ENCODE peak calls at places on chromosomes 11 and 22, in eight cellular contexts. Y is heart left ventricle, H is upper lobe of left lung, D is A549, R is sigmoid colon, Q is IMR-90, X is K562, V is stomach. P is an unnamed sample. For H3K4me1, the result is how much of the 10 kb centered on the place peaks cover.

GRCh38 chr11:48091426-48092102 is 111.2 kb downstream of the PTPRJ start:
- DNase-seq in Y (no peak), H (no peak), D (no peak), R (no peak), Q (no peak), X (no peak), V (no peak), P (no peak)

GRCh38 chr11:2539761-2540520 is 95.1 kb downstream of the KCNQ1 start:
- DNase-seq in Y (peak), H (peak), D (no peak), R (peak), Q (no peak), X (no peak), V (no peak), P (peak)

GRCh38 chr11:45156731-45157130 is 10.3 kb downstream of the PRDM11 start:
- DNase-seq in Y (peak), H (no peak), D (no peak), R (peak), Q (no peak), X (no peak), V (peak), P (no peak)

GRCh38 chr22:36538529-36538928 is 9.6 kb upstream of the EIF3D start:
- DNase-seq in Y (no peak), H (no peak), D (no peak), R (no peak), Q (no peak), X (no peak), V (no peak), P (no peak)

GRCh38 chr22:32613773-32614172 is 139.2 kb downstream of the FBXO7 start:
- DNase-seq in Y (no peak), H (no peak), D (no peak), R (no peak), Q (no peak), X (no peak), V (no peak), P (no peak)

GRCh38 chr11:58923300-58923788 is 15.9 kb upstream of the GLYATL1 start:
- DNase-seq in Y (no peak), H (no peak), D (peak), R (no peak), Q (peak), X (peak), V (no peak), P (no peak)

GRCh38 chr11:35539781-35540281 is 14.4 kb upstream of the PAMR1 start:
- DNase-seq in Y (peak), H (no peak), D (no peak), R (peak), Q (peak), X (no peak), V (no peak), P (peak)

GRCh38 chr11:9143726-9144125 is 52.3 kb upstream of the SCUBE2 start:
- DNase-seq in Y (no peak), H (no peak), D (no peak), R (no peak), Q (no peak), X (no peak), V (no peak), P (no peak)

GRCh38 chr22:22005945-22006595 is 23.5 kb upstream of the TOP3B start:
- DNase-seq in Y (no peak), H (no peak), D (no peak), R (no peak), Q (no peak), X (no peak), V (no peak), P (no peak)

GRCh38 chr22:46178755-46179505 is 28.6 kb downstream of the PPARA start:
- DNase-seq in Y (no peak), H (no peak), D (peak), R (no peak), Q (no peak), X (no peak), V (no peak), P (no peak)

GRCh38 chr11:71153005-71153395 is 99.4 kb downstream of the SHANK2 start:
- DNase-seq in Y (no peak), H (no peak), D (peak), R (peak), Q (peak), X (no peak), V (no peak), P (peak)

GRCh38 chr22:49079027-49079725 is 748.5 kb downstream of the BRD1 start:
- DNase-seq in Y (no peak), H (no peak), D (no peak), R (peak), Q (no peak), X (no peak), V (no peak), P (no peak)

GRCh38 chr11:13963949-13964770 is 1.6 kb downstream of the SPON1 start:
- DNase-seq in Y (peak), H (peak), D (no peak), R (no peak), Q (no peak), X (no peak), V (no peak), P (peak)

GRCh38 chr11:43950323-43950855 is 8.0 kb downstream of the C11orf96 start:
- DNase-seq in Y (no peak), H (no peak), D (no peak), R (no peak), Q (no peak), X (no peak), V (no peak), P (no peak)

GRCh38 chr22:35590634-35591295 is 26.4 kb downstream of the MB start:
- DNase-seq in Y (peak), H (no peak), D (no peak), R (no peak), Q (no peak), X (no peak), V (no peak), P (no peak)

GRCh38 chr11:13448876-13449275 is 14.1 kb downstream of the BTBD10 start:
- DNase-seq in Y (no peak), H (no peak), D (no peak), R (peak), Q (peak), X (no peak), V (no peak), P (peak)

GRCh38 chr11:130782361-130783221 is 133.7 kb downstream of the SNX19 start:
- DNase-seq in Y (no peak), H (no peak), D (no peak), R (no peak), Q (peak), X (no peak), V (no peak), P (peak)

GRCh38 chr11:30346068-30346688 is 23.3 kb downstream of the ARL14EP start:
- DNase-seq in Y (no peak), H (no peak), D (peak), R (no peak), Q (peak), X (peak), V (no peak), P (no peak)

GRCh38 chr11:119567667-119568582 is 145.0 kb upstream of the THY1 start:
- DNase-seq in Y (no peak), H (no peak), D (peak), R (peak), Q (peak), X (no peak), V (no peak), P (peak)

GRCh38 chr22:19663821-19664325 is 50.4 kb upstream of the SEPTIN5 start:
- DNase-seq in Y (peak), H (no peak), D (no peak), R (no peak), Q (peak), X (peak), V (no peak), P (peak)

GRCh38 chr22:27129266-27129665 is 471.9 kb downstream of the MIAT start:
- DNase-seq in Y (no peak), H (no peak), D (peak), R (no peak), Q (peak), X (no peak), V (no peak), P (no peak)

GRCh38 chr11:88174627-88175003 is 628 bp downstream of the RAB38 start:
- DNase-seq in Y (peak), H (peak), D (peak), R (peak), Q (peak), X (no peak), V (peak), P (peak)

GRCh38 chr11:88171982-88172381 is 3.3 kb downstream of the RAB38 start:
- DNase-seq in Y (no peak), H (no peak), D (no peak), R (no peak), Q (no peak), X (no peak), V (no peak), P (no peak)

GRCh38 chr11:88175707-88176066 is 444 bp upstream of the RAB38 start:
- DNase-seq in Y (no peak), H (no peak), D (no peak), R (no peak), Q (peak), X (no peak), V (no peak), P (no peak)

GRCh38 chr11:88178211-88178610 is 3.0 kb upstream of the RAB38 start:
- DNase-seq in Y (no peak), H (no peak), D (no peak), R (no peak), Q (peak), X (no peak), V (no peak), P (no peak)

DNA sequence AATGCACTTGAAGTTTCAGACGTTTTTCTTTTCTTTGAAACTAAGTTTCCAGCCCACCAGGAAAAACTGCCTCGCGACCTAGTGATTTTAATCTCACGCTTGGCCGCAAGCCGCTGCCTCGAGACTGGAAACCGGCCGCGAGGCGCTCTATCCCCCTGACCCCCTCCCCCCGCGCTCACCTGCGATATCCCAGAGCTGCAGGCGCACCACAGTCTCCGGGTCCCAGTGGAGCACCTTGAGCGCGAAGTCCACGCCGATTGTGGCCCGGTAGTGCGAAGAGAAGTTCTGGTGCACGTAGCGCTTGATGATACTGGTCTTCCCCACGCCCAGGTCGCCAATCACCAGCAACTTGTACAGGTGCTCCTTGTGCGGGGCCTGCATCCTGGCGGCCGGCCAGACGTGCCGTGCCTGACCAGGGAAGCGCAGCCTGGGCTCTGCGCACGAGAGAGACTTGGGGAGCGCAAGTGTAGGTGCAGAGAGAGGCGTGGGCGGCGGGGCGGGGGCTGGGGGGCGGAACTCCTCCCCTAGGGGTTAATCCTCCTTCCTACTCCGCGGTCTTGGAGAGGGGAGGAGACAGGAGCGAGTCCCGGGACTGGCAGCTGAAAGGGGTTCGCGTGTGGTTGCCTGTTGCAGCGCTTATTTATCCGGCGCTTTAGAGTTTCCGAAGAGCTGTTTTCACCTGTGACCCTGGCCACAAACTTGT is at the start of gene RAB38:
- DNase-seq in Y (peak), H (peak), D (peak), R (peak), Q (peak), X (peak), V (peak), P (peak)
- TF ChIP-seq POLR2A in Y (no peak), H (no peak), D (no peak), R (no peak), Q (no peak), X (no peak), V (no peak), P (no peak)

GRCh38 chr22:37535159-37535558 is 15.9 kb upstream of the CARD10 start:
- DNase-seq in Y (no peak), H (no peak), D (no peak), R (no peak), Q (no peak), X (no peak), V (no peak), P (no peak)

GRCh38 chr22:37533995-37534394 is 14.8 kb upstream of the CARD10 start:
- DNase-seq in Y (no peak), H (no peak), D (no peak), R (no peak), Q (peak), X (no peak), V (no peak), P (no peak)

GRCh38 chr22:37534445-37534844 is 15.2 kb upstream of the CARD10 start:
- DNase-seq in Y (no peak), H (no peak), D (no peak), R (no peak), Q (no peak), X (no peak), V (no peak), P (no peak)

GRCh38 chr22:37542959-37543358 is 17.3 kb upstream of the CDC42EP1 start:
- DNase-seq in Y (no peak), H (no peak), D (no peak), R (no peak), Q (no peak), X (no peak), V (no peak), P (no peak)

DNA sequence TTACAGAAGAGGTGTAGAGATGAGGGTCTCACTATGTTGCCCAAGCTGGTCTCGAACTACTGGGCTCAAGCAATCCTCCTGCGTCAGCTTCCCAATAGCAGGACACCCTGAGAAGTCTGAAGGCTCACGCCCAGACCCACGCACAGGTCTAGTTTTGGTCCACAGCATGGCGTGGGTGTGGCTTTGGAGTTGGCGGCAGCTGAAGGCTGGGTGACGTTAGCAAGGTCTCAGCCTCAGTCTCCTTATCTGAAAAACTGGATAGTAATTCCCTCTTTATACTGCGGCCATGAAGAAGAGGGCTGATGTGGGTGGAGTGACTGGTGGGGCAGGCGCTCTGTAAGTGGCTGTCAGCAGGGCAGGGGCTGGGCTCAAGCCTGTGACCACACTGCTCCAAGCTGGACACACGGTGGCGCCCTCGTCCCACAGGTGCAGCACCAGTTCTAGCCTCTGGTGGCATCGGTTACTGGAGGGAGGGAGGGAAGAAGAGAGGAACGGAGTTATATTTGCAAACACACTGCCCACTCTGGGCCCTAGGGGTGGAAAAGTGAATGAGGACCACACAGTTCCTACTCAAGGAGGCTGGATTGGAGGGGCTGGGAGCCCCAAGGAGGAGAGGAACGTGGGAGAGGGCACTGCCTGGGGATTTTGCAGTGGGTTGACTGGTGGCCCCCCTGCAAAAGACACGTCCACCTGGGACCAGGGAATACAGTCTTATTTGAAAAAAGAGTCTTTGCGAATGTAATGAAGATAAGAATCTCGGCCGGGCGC is 19.6 kb upstream of the CARD10 start:
- DNase-seq in Y (peak), H (peak), D (peak), R (peak), Q (peak), X (peak), V (peak), P (peak)
- TF ChIP-seq CTCF in Y (peak), H (peak), D (peak), R (peak), Q (peak), X (peak), V (peak), P (peak)

DNA sequence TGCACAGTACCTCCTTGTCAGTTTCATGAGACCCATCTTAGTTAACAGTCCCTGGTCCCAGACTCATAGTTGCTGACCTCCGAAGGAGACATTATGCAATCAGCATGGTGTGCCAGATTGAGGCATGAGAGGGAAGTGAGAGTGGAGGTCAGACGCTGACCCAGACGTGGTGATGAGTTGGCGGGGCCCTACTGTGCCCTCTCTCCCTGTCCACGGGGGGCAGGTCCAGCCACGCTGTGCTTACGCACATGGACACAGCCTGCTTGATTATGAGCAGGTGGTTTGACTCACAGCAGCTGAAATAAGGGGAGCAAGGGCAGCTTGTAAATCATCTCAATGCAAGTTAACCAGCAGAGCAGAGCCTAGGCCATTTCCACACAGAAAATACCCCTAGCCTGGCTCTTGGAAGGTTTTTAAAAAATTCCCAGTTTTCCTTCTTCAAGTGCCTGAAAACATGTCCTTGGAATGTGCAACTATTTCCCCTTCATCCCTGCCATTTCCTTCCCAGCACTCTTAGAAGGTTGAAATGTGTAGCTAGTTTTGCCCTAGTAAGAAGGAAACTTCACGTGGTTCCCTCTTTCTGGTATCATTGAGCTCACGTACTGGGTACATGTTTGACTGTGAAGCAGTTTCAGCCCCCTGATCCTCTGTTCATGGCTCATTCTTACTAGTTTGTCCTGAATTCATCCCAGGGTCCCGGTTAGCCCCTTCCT is 122.6 kb upstream of the SORL1-AS1 start:
- DNase-seq in Y (peak), H (peak), D (no peak), R (peak), Q (peak), X (no peak), V (peak), P (peak)
- H3K4me1 ChIP-seq in Y (under half), H (under half), D (under half), R (under half), Q (under half), X (under half), V (under half), P (under half)

GRCh38 chr11:765025-765801 is 12.1 kb downstream of the GATD1 start:
- DNase-seq in Y (no peak), H (peak), D (peak), R (peak), Q (peak), X (peak), V (peak), P (peak)

GRCh38 chr11:762421-763072 is 14.7 kb downstream of the GATD1 start:
- DNase-seq in Y (no peak), H (no peak), D (peak), R (no peak), Q (peak), X (peak), V (peak), P (peak)

GRCh38 chr11:764322-765024 is 12.8 kb downstream of the GATD1 start:
- DNase-seq in Y (no peak), H (no peak), D (no peak), R (no peak), Q (no peak), X (no peak), V (no peak), P (no peak)

GRCh38 chr11:763073-763463 is 14.2 kb downstream of the GATD1 start:
- DNase-seq in Y (no peak), H (peak), D (no peak), R (no peak), Q (no peak), X (peak), V (peak), P (no peak)

DNA sequence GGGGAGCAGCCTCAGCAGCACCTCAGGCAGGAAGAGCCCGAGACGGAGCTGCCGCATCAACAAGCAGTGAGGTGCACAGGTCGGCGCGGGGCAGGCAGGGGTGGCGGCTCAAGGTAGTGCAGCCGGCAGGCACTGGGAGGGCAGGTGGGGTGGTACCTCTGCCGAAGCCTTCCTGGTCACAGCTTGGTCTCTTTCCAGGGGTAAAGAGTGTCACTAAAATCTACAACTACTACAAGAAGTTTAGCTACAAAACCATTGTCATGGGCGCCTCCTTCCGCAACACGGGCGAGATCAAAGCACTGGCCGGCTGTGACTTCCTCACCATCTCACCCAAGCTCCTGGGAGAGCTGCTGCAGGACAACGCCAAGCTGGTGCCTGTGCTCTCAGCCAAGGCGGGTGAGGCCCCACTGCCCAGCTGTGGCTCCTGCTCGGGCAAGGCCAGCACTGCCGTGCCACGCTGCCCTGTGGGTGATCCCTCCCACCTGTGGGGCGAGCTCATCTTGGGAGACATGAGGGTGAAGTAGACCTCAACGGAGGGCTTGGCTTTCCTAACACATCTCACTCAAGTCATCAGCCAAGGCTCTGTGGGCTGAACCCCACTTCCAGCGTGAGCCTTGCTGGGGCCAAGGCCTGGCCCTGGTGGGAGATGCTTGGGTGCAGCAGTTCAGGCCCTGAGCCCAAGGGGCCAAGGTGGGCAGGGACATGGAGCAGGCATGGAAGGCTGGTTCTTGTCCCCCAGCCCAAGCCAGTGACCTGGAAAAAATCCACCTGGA is 13.6 kb downstream of the GATD1 start:
- DNase-seq in Y (no peak), H (peak), D (no peak), R (no peak), Q (no peak), X (no peak), V (no peak), P (no peak)
- TF ChIP-seq POLR2A in Y (no peak), H (no peak), D (no peak), R (no peak), Q (no peak), X (peak), V (no peak), P (no peak)

GRCh38 chr11:114395776-114396175 is 4.5 kb downstream of the C11orf71 start:
- DNase-seq in Y (no peak), H (no peak), D (no peak), R (no peak), Q (no peak), X (peak), V (no peak), P (no peak)
- TF ChIP-seq CTCF in Y (no peak), H (no peak), D (peak), R (no peak), Q (peak), X (peak), V (no peak), P (no peak)

P was measured in adrenal gland.